ENCODE peak calls at places on chromosomes 5 and 9, in eight cellular contexts. One of them, this sample, is unnamed.

GRCh38 chr5:144196612-144197011 is 25.9 kb downstream of the KCTD16 start:
- DNase-seq in AG04450: no peak
- DNase-seq in GM23248: no peak
- DNase-seq in fibroblast of pulmonary artery: no peak
- DNase-seq in OCI-LY7: no peak
- DNase-seq in HCT116: no peak
- DNase-seq in thoracic aorta: no peak
- DNase-seq in CD8-positive, alpha-beta memory T cell: no peak
- DNase-seq in this sample: no peak

GRCh38 chr5:138965631-138966030 is 90.5 kb upstream of the LRRTM2 start:
- DNase-seq in HCT116: no peak
- DNase-seq in fibroblast of pulmonary artery: no peak
- DNase-seq in GM23248: no peak
- DNase-seq in thoracic aorta: no peak
- DNase-seq in OCI-LY7: no peak
- DNase-seq in CD8-positive, alpha-beta memory T cell: no peak
- DNase-seq in AG04450: no peak
- DNase-seq in this sample: no peak

GRCh38 chr5:142871056-142871879 is 101.1 kb downstream of the ARHGAP26 start:
- DNase-seq in HCT116: peak
- DNase-seq in fibroblast of pulmonary artery: no peak
- DNase-seq in AG04450: no peak
- DNase-seq in thoracic aorta: no peak
- DNase-seq in OCI-LY7: no peak
- DNase-seq in GM23248: no peak
- DNase-seq in CD8-positive, alpha-beta memory T cell: no peak
- DNase-seq in this sample: no peak

GRCh38 chr9:14347408-14348224 is 33.7 kb upstream of the NFIB start:
- DNase-seq in fibroblast of pulmonary artery: peak
- DNase-seq in HCT116: no peak
- DNase-seq in GM23248: peak
- DNase-seq in OCI-LY7: no peak
- DNase-seq in thoracic aorta: no peak
- DNase-seq in AG04450: no peak
- DNase-seq in CD8-positive, alpha-beta memory T cell: no peak
- DNase-seq in this sample: peak

GRCh38 chr5:62778327-62779009 is 199.8 kb downstream of the LRRC70 start:
- DNase-seq in OCI-LY7: no peak
- DNase-seq in HCT116: no peak
- DNase-seq in CD8-positive, alpha-beta memory T cell: no peak
- DNase-seq in fibroblast of pulmonary artery: no peak
- DNase-seq in AG04450: no peak
- DNase-seq in GM23248: no peak
- DNase-seq in thoracic aorta: no peak
- DNase-seq in this sample: peak

GRCh38 chr5:74903165-74903787 is 37.1 kb upstream of the FAM169A start:
- DNase-seq in OCI-LY7: no peak
- DNase-seq in HCT116: peak
- DNase-seq in thoracic aorta: no peak
- DNase-seq in fibroblast of pulmonary artery: peak
- DNase-seq in AG04450: no peak
- DNase-seq in CD8-positive, alpha-beta memory T cell: no peak
- DNase-seq in GM23248: peak
- DNase-seq in this sample: peak

GRCh38 chr5:154309361-154309725 is 118.8 kb downstream of the GALNT10 start:
- DNase-seq in fibroblast of pulmonary artery: peak
- DNase-seq in CD8-positive, alpha-beta memory T cell: no peak
- DNase-seq in AG04450: no peak
- DNase-seq in OCI-LY7: no peak
- DNase-seq in thoracic aorta: no peak
- DNase-seq in HCT116: no peak
- DNase-seq in GM23248: peak
- DNase-seq in this sample: peak

GRCh38 chr5:150219142-150219541 is 29.3 kb downstream of the SLC6A7 start:
- DNase-seq in AG04450: no peak
- DNase-seq in OCI-LY7: peak
- DNase-seq in fibroblast of pulmonary artery: peak
- DNase-seq in CD8-positive, alpha-beta memory T cell: no peak
- DNase-seq in HCT116: no peak
- DNase-seq in GM23248: peak
- DNase-seq in thoracic aorta: no peak
- DNase-seq in this sample: no peak

GRCh38 chr9:35909274-35909673 is at the start of gene SPAAR:
- DNase-seq in GM23248: no peak
- DNase-seq in HCT116: no peak
- DNase-seq in AG04450: no peak
- DNase-seq in thoracic aorta: no peak
- DNase-seq in fibroblast of pulmonary artery: no peak
- DNase-seq in OCI-LY7: no peak
- DNase-seq in CD8-positive, alpha-beta memory T cell: no peak
- DNase-seq in this sample: peak

GRCh38 chr5:134141346-134142050 is 27.0 kb downstream of the TCF7 start:
- DNase-seq in fibroblast of pulmonary artery: no peak
- DNase-seq in OCI-LY7: no peak
- DNase-seq in thoracic aorta: no peak
- DNase-seq in HCT116: no peak
- DNase-seq in CD8-positive, alpha-beta memory T cell: no peak
- DNase-seq in AG04450: no peak
- DNase-seq in GM23248: peak
- DNase-seq in this sample: peak

GRCh38 chr5:169695919-169696490 is 58.9 kb downstream of the DOCK2 start:
- DNase-seq in GM23248: peak
- DNase-seq in AG04450: peak
- DNase-seq in HCT116: peak
- DNase-seq in OCI-LY7: no peak
- DNase-seq in thoracic aorta: no peak
- DNase-seq in fibroblast of pulmonary artery: peak
- DNase-seq in CD8-positive, alpha-beta memory T cell: no peak
- DNase-seq in this sample: peak

GRCh38 chr5:37915078-37915736 is 75.4 kb upstream of the GDNF start:
- DNase-seq in CD8-positive, alpha-beta memory T cell: no peak
- DNase-seq in OCI-LY7: no peak
- DNase-seq in GM23248: no peak
- DNase-seq in HCT116: no peak
- DNase-seq in AG04450: no peak
- DNase-seq in thoracic aorta: no peak
- DNase-seq in fibroblast of pulmonary artery: no peak
- DNase-seq in this sample: no peak

GRCh38 chr9:89374176-89374575 is 55.9 kb downstream of the SECISBP2 start:
- DNase-seq in fibroblast of pulmonary artery: peak
- DNase-seq in CD8-positive, alpha-beta memory T cell: no peak
- DNase-seq in HCT116: no peak
- DNase-seq in thoracic aorta: no peak
- DNase-seq in AG04450: no peak
- DNase-seq in GM23248: no peak
- DNase-seq in OCI-LY7: no peak
- DNase-seq in this sample: peak

GRCh38 chr9:134475051-134475790 is 149.0 kb downstream of the RXRA start:
- DNase-seq in HCT116: no peak
- DNase-seq in CD8-positive, alpha-beta memory T cell: no peak
- DNase-seq in GM23248: peak
- DNase-seq in AG04450: no peak
- DNase-seq in OCI-LY7: no peak
- DNase-seq in fibroblast of pulmonary artery: peak
- DNase-seq in thoracic aorta: no peak
- DNase-seq in this sample: peak

GRCh38 chr9:85484235-85484634 is 257.5 kb downstream of the AGTPBP1 start:
- DNase-seq in thoracic aorta: no peak
- DNase-seq in AG04450: no peak
- DNase-seq in GM23248: no peak
- DNase-seq in HCT116: no peak
- DNase-seq in CD8-positive, alpha-beta memory T cell: no peak
- DNase-seq in fibroblast of pulmonary artery: no peak
- DNase-seq in OCI-LY7: no peak
- DNase-seq in this sample: no peak

GRCh38 chr5:6315580-6315979 is 62.8 kb downstream of the MED10 start:
- DNase-seq in CD8-positive, alpha-beta memory T cell: no peak
- DNase-seq in thoracic aorta: no peak
- DNase-seq in OCI-LY7: no peak
- DNase-seq in HCT116: no peak
- DNase-seq in GM23248: no peak
- DNase-seq in fibroblast of pulmonary artery: no peak
- DNase-seq in AG04450: no peak
- DNase-seq in this sample: no peak

GRCh38 chr9:115058684-115059315 is 59.2 kb downstream of the TNC start:
- DNase-seq in CD8-positive, alpha-beta memory T cell: no peak
- DNase-seq in HCT116: no peak
- DNase-seq in GM23248: peak
- DNase-seq in OCI-LY7: no peak
- DNase-seq in fibroblast of pulmonary artery: peak
- DNase-seq in AG04450: peak
- DNase-seq in thoracic aorta: no peak
- DNase-seq in this sample: peak

DNA sequence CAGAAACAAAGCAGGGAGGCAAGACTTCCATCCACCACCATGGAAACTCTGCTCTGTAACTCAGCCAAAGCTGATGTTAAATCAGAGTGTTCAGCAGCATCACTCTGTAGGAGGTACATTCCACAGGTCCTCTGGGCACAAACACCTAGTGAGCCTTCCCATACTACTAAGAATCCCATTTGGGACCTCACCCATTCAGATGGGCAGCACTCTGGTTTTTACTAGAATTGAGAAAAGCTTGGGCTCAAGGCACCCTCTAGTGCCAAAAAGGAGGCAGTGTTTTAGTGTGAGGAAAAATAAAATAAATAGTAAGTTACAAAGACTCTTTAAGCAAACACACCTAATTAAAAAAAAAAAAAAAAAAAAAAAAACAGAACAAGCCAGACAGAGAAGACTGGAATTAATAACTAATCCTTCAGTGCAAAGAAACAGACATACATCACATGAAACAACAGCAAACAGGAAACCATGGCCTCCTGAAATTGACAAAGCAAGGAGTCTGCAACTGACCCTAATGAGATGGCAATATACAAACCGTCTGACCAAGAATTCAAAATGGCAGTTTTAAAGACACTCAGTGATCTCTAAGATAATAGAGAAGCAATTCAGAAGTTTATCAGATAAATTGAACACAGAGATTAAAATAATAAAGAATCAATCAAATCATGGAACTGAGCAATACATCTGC is 159.5 kb downstream of the GNA14 start:
- DNase-seq in fibroblast of pulmonary artery: peak
- DNase-seq in HCT116: peak
- DNase-seq in thoracic aorta: no peak
- DNase-seq in OCI-LY7: peak
- DNase-seq in AG04450: no peak
- DNase-seq in CD8-positive, alpha-beta memory T cell: no peak
- DNase-seq in GM23248: peak
- DNase-seq in this sample: peak
- H3K4me3 ChIP-seq in fibroblast of pulmonary artery: no peak
- H3K4me3 ChIP-seq in HCT116: no peak
- H3K4me3 ChIP-seq in thoracic aorta: no peak
- H3K4me3 ChIP-seq in OCI-LY7: no peak
- H3K4me3 ChIP-seq in AG04450: no peak
- H3K4me3 ChIP-seq in CD8-positive, alpha-beta memory T cell: no peak
- H3K4me3 ChIP-seq in GM23248: no peak
- H3K4me3 ChIP-seq in this sample: no peak

GRCh38 chr5:10856071-10856470 is 95.0 kb upstream of the DAP start:
- DNase-seq in fibroblast of pulmonary artery: no peak
- DNase-seq in AG04450: no peak
- DNase-seq in thoracic aorta: no peak
- DNase-seq in CD8-positive, alpha-beta memory T cell: no peak
- DNase-seq in OCI-LY7: no peak
- DNase-seq in GM23248: no peak
- DNase-seq in HCT116: no peak
- DNase-seq in this sample: no peak

GRCh38 chr5:10858307-10858706 is 97.3 kb upstream of the DAP start:
- DNase-seq in HCT116: no peak
- DNase-seq in AG04450: no peak
- DNase-seq in thoracic aorta: no peak
- DNase-seq in OCI-LY7: no peak
- DNase-seq in CD8-positive, alpha-beta memory T cell: no peak
- DNase-seq in fibroblast of pulmonary artery: no peak
- DNase-seq in GM23248: no peak
- DNase-seq in this sample: no peak

GRCh38 chr5:10857333-10857723 is 96.3 kb upstream of the DAP start:
- DNase-seq in OCI-LY7: no peak
- DNase-seq in GM23248: no peak
- DNase-seq in AG04450: no peak
- DNase-seq in fibroblast of pulmonary artery: no peak
- DNase-seq in HCT116: no peak
- DNase-seq in CD8-positive, alpha-beta memory T cell: no peak
- DNase-seq in thoracic aorta: no peak
- DNase-seq in this sample: no peak

GRCh38 chr5:10854526-10855277 is 93.7 kb upstream of the DAP start:
- DNase-seq in GM23248: peak
- DNase-seq in CD8-positive, alpha-beta memory T cell: no peak
- DNase-seq in AG04450: no peak
- DNase-seq in thoracic aorta: no peak
- DNase-seq in fibroblast of pulmonary artery: no peak
- DNase-seq in OCI-LY7: no peak
- DNase-seq in HCT116: no peak
- DNase-seq in this sample: no peak

DNA sequence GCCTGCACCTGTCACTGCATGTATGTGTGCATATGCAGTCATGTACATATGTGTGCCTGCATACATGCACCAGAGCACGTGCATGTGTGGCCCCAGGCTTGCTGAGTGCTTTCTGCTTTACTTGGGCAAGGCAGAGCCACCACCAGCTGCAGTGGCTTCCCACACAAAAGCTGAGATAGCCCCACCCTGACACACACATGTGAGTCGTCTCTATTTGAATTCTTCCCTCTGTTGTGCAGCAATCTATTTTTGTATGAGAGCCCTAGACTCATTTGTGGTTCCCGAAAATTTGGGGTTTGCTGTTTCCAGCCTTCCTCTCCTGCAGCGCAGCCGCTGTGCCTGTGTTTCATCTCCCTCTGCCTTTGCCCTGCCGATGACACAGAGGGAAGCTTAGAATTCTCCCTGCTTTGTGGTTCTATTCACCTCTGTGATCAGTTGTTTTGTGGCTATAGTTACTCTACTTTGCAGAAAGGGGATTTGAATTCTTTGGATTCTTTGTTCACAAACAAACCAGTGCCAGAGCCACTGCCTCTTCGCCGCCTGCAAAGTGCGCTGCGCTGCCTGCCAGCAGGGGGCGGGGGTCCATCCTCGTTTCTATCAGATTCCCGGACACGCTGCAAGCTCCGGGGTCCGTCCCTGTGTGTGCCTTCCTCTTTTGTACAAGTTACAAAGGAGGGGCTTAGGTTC is 95.8 kb upstream of the DAP start:
- DNase-seq in GM23248: peak
- DNase-seq in fibroblast of pulmonary artery: peak
- DNase-seq in OCI-LY7: peak
- DNase-seq in AG04450: peak
- DNase-seq in thoracic aorta: no peak
- DNase-seq in CD8-positive, alpha-beta memory T cell: no peak
- DNase-seq in HCT116: no peak
- DNase-seq in this sample: peak
- H3K4me3 ChIP-seq in GM23248: peak
- H3K4me3 ChIP-seq in fibroblast of pulmonary artery: no peak
- H3K4me3 ChIP-seq in OCI-LY7: no peak
- H3K4me3 ChIP-seq in AG04450: peak
- H3K4me3 ChIP-seq in thoracic aorta: no peak
- H3K4me3 ChIP-seq in CD8-positive, alpha-beta memory T cell: no peak
- H3K4me3 ChIP-seq in HCT116: no peak
- H3K4me3 ChIP-seq in this sample: no peak

GRCh38 chr5:76622973-76623596 is at the start of gene F2RL2:
- DNase-seq in fibroblast of pulmonary artery: peak
- DNase-seq in CD8-positive, alpha-beta memory T cell: no peak
- DNase-seq in GM23248: peak
- DNase-seq in HCT116: no peak
- DNase-seq in thoracic aorta: no peak
- DNase-seq in AG04450: peak
- DNase-seq in OCI-LY7: no peak
- DNase-seq in this sample: no peak
- H3K4me3 ChIP-seq in fibroblast of pulmonary artery: no peak
- H3K4me3 ChIP-seq in CD8-positive, alpha-beta memory T cell: no peak
- H3K4me3 ChIP-seq in GM23248: no peak
- H3K4me3 ChIP-seq in HCT116: no peak
- H3K4me3 ChIP-seq in thoracic aorta: no peak
- H3K4me3 ChIP-seq in AG04450: peak
- H3K4me3 ChIP-seq in OCI-LY7: no peak
- H3K4me3 ChIP-seq in this sample: peak

GRCh38 chr9:110464321-110464720 is 115.2 kb downstream of the SVEP1 start:
- DNase-seq in GM23248: no peak
- DNase-seq in thoracic aorta: no peak
- DNase-seq in fibroblast of pulmonary artery: no peak
- DNase-seq in CD8-positive, alpha-beta memory T cell: no peak
- DNase-seq in AG04450: no peak
- DNase-seq in OCI-LY7: peak
- DNase-seq in HCT116: no peak
- DNase-seq in this sample: no peak
- H3K4me3 ChIP-seq in GM23248: no peak
- H3K4me3 ChIP-seq in thoracic aorta: no peak
- H3K4me3 ChIP-seq in fibroblast of pulmonary artery: no peak
- H3K4me3 ChIP-seq in CD8-positive, alpha-beta memory T cell: no peak
- H3K4me3 ChIP-seq in AG04450: no peak
- H3K4me3 ChIP-seq in OCI-LY7: no peak
- H3K4me3 ChIP-seq in HCT116: no peak
- H3K4me3 ChIP-seq in this sample: no peak